ENCODE peak calls at places on chromosomes 1 and 21, in four cellular contexts. K, B, L and A are unnamed samples.

GRCh38 chr1:2134604-2135307 is 59.8 kb downstream of the FAAP20 start:
- DNase-seq in B (no peak), K (no peak), L (no peak), A (no peak)

GRCh38 chr1:161359316-161359715 is 8.4 kb downstream of the CFAP126 start:
- DNase-seq in K (no peak), L (no peak), B (no peak), A (no peak)

GRCh38 chr1:177256153-177256814 is 85.5 kb downstream of the BRINP2 start:
- DNase-seq in K (peak; percentile 87), L (no peak), B (no peak), A (peak; percentile 55)

GRCh38 chr1:109270623-109271317 is 12.2 kb downstream of the PSRC1 start:
- DNase-seq in K (no peak), L (no peak), B (no peak), A (no peak)

GRCh38 chr1:29708818-29709710 is 472.7 kb downstream of the PTPRU start:
- DNase-seq in B (no peak), L (no peak), K (peak; percentile 11), A (no peak)

GRCh38 chr1:201475915-201476669 is 7.1 kb upstream of the PHLDA3 start:
- DNase-seq in L (no peak), B (no peak), K (no peak), A (no peak)

GRCh38 chr1:41641483-41641829 is 157.0 kb upstream of the EDN2 start:
- DNase-seq in B (no peak), L (no peak), K (no peak), A (no peak)

GRCh38 chr1:212699104-212699838 is 369 bp downstream of the BATF3 start:
- DNase-seq in K (peak; percentile 88), L (peak; percentile 48), B (no peak), A (no peak)

GRCh38 chr1:221138516-221138915 is 259.3 kb downstream of the HLX start:
- DNase-seq in L (no peak), K (no peak), B (no peak), A (no peak)

GRCh38 chr1:23619299-23620188 is 60.2 kb upstream of the ID3 start:
- DNase-seq in L (peak; percentile 85), K (peak; percentile 86), B (no peak), A (no peak)

GRCh38 chr1:38502772-38503171 is 356.8 kb downstream of the RRAGC start:
- DNase-seq in L (no peak), B (no peak), K (peak; percentile 90), A (no peak)

DNA sequence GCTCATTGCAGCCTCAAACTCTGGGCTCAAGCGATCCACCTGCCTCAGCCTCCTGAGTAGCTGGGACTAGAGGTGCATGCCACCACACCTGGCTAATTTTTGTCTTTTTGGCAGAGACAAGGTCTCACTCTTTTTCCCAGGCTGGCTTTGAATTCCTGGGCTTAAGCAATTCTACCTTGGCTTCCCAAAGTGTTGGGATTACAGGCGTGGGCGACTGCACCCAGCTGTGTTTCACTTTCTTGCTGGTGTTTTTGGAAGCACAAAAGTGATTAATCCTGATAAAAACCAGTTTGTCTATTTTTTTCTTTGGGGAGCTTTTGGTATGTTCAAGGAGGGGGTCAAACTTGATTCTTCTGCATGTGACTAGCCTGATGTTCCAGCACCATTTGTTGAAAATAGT is 19.3 kb downstream of the RNF11 start:
- DNase-seq in K (no peak), B (no peak), L (no peak), A (no peak)
- H3K36me3 ChIP-seq in K (no peaks in the 10 kb centered on the region), B (peaks cover 4% of the 10 kb centered on the region), L (no peaks in the 10 kb centered on the region), A (no peaks in the 10 kb centered on the region)

DNA sequence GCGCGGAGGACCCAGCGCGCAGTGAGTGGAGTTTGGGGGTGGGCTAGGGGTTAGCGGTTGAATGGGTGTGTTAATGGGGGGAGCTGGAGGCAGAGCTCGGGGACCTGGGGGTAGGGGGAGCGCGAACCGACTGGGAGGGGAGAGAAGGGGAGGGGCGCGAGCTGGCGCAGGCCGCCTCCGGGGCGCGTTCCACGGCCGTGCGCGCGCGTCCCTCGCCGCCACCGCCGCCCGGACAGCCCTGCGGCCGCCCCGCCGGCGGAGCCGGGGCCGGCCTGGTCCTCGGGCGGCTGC is at the start of gene ADGRL2:
- DNase-seq in L (no peak), B (no peak), K (peak; percentile 71), A (no peak)
- H3K4me3 ChIP-seq in L (no peak within 1 kb of the TSS), B (peak within 1 kb of the TSS; percentile 71), K (peak within 1 kb of the TSS; percentile 80), A (peak within 1 kb of the TSS; percentile 90)

GRCh38 chr1:19113362-19114092 is 96.5 kb downstream of the UBR4 start:
- DNase-seq in K (peak; percentile 36), B (no peak), L (peak; percentile 11), A (peak; percentile 4)

GRCh38 chr1:19120070-19120469 is 90.0 kb downstream of the UBR4 start:
- DNase-seq in L (no peak), B (no peak), K (no peak), A (no peak)

GRCh38 chr1:19110266-19110927 is 99.7 kb downstream of the UBR4 start:
- DNase-seq in K (no peak), B (no peak), L (no peak), A (no peak)

GRCh38 chr1:19109545-19109944 is 100.5 kb downstream of the UBR4 start:
- DNase-seq in L (no peak), K (no peak), B (no peak), A (no peak)

DNA sequence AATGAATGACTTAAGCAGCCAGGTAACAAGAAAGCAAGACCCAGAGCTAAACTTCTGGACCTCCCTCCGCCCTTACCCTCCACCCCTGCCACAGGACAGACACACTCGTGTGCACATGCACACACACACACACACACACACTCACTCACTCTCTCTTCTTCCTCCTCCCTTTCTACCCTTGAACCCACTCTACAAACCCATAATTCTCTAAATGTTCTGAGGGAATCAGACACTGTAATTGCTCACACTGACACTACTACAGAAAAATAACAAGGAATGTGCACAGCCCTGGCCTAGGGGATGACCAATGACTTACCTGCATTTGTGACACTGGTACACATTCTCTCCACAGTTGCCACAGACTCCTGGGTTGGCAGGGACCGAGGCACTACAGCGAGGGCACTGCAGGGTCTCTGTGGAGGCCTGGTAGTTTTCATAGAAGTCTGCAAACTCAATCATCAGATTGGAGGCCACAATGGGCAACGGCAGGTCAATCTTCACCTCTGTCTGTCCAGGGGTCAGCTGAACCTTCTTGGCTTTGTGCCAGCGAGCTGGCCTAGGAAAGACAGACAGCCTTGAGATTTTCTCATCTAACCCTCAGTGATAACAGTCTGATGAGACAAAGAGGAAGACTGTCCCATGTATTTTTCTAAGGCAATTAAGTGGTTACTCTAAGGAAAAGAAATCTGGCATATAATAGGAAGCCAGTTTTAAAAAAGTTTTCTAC is 94.8 kb downstream of the UBR4 start:
- DNase-seq in B (no peak), K (no peak), L (no peak), A (no peak)
- H3K36me3 ChIP-seq in B (peaks cover 100% of the 10 kb centered on the region), K (peaks cover 98% of the 10 kb centered on the region), L (peaks cover 90% of the 10 kb centered on the region), A (peaks cover 68% of the 10 kb centered on the region)

DNA sequence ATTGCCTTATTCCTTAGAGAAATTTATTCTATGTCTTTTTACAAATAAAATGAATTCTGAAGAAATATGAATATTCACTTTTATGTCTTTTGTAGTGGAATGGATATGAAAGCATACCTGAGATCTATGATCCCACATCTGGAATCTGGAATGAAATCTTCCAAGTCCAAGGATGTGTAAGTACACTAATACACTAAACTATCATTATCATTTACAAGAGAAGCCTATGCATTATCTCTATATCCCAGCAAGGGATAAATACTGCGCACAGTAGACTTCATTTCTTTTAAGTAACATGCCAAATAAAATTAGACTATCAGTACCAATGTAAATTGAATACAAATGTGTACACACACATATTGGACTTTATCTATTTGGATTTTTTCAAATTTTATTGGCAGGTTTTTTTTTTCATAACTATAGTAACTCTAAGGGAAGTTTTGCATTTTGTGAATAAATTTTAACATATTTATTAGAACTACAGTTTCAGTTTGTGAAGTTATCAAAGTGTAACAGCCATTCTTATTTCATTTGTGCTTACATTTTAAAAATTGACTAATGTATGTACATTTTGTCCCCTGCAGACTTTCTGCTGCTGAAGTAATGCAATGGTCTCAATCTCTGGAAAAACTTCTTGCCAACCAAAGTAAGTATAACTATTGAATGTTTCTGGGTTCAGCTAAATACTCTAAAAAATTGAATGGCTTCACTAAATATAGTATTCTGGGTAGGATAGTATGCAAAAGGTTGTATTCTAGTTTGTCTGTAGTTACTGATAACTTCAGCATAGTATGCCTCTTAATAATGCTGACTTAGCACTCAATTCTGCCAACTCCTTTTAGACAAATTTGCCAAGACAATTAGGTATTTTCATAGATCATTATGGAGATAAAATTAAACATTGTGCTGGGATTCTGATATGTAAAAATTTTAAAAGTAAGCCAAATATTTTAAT is 894 bp downstream of the RGS1 start:
- DNase-seq in L (no peak), B (no peak), K (no peak), A (no peak)
- H3K4me3 ChIP-seq in L (no peak overlapping the region), B (no peak overlapping the region), K (no peak overlapping the region), A (no peak overlapping the region)

DNA sequence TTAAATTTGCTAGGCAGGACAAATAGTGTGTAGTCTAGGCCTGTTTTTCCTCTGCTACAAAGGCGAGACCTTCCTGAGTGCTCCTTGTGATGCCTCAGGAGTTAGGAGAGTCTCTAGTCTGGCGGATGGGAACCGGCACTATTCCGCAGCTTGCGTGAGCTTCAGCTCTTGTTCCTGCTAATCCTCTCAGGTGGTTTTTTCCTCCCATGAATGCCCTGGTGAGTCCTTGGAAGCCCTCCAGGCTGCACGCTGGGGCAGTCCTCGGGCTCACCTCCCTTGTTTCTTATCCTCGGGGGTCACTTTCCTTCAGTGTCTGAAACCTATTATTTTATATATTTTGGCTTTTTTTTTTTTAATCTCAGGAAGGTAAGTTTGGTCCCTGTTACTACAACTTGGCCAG is 28.2 kb downstream of the UTS2 start:
- DNase-seq in L (no peak), B (no peak), K (no peak), A (no peak)
- H3K36me3 ChIP-seq in L (no peaks in the 10 kb centered on the region), B (peaks cover 95% of the 10 kb centered on the region), K (peaks cover 12% of the 10 kb centered on the region), A (no peaks in the 10 kb centered on the region)

DNA sequence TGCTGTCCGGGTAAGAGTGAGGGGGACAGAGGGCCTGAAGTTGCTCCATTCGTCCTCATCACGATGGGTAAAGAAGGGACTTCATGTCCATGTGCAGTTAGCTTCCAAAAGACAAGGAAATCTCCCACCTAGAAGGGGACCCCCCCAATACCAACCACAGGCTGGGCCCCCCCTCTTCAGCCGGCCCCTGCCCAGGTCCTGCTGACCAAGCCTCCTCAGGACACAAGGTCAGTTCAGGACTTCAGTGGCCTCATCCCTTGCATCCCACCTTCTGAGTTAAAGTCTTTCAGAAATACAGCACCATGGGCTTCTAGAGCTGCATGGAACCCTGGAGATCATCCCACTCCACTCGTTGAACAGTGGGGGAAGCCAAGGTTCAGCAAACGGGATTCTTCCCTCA is 115.4 kb upstream of the ERG start:
- DNase-seq in B (no peak), L (no peak), K (no peak), A (no peak)
- H3K4me3 ChIP-seq in B (no peak overlapping the region), L (no peak overlapping the region), K (no peak overlapping the region), A (no peak overlapping the region)

GRCh38 chr1:32855861-32856617 is 14.7 kb downstream of the FNDC5 start:
- DNase-seq in L (no peak), B (no peak), K (no peak), A (no peak)
- H3K36me3 ChIP-seq in L (peaks cover 12% of the 10 kb centered on the region), B (peaks cover 90% of the 10 kb centered on the region), K (peaks cover 11% of the 10 kb centered on the region), A (peaks cover 2% of the 10 kb centered on the region)